ENCODE peak calls at places on chromosomes 1 and 21, in six cellular contexts. J is C1 segment of cervical spinal cord; P is GM18507; H is Caco-2; Z is CD8-positive, alpha-beta memory T cell; Y is cardiac fibroblast. G is an unnamed sample.

GRCh38 chr1:22121421-22121911 is 21.4 kb downstream of the WNT4 start:
- DNase-seq in J (no peak), P (no peak), H (peak; percentile 31), Z (no peak), Y (no peak), G (no peak)

GRCh38 chr1:156618853-156619581 is at the start of gene HAPLN2:
- DNase-seq in J (peak; percentile 22), P (no peak), H (peak; percentile 56), Z (no peak), Y (no peak), G (no peak)

GRCh38 chr21:39666026-39666425 is 53.3 kb downstream of the B3GALT5 start:
- DNase-seq in J (no peak), P (no peak), H (no peak), Z (no peak), Y (no peak), G (no peak)

GRCh38 chr1:22291494-22291893 is 148.6 kb upstream of the WNT4 start:
- DNase-seq in J (no peak), P (no peak), H (no peak), Z (no peak), Y (no peak), G (no peak)

GRCh38 chr1:25544819-25545218 is 1.4 kb downstream of the LDLRAP1 start:
- DNase-seq in J (no peak), P (no peak), H (no peak), Z (no peak), Y (peak; percentile 24), G (peak; percentile 59)

GRCh38 chr1:221698579-221699349 is 43.1 kb downstream of the DUSP10 start:
- DNase-seq in J (no peak), P (no peak), H (no peak), Z (no peak), Y (no peak), G (no peak)

GRCh38 chr21:30315701-30316100 is 4.4 kb downstream of the KRTAP26-1 start:
- DNase-seq in J (no peak), P (no peak), H (no peak), Z (no peak), Y (no peak), G (no peak)

GRCh38 chr1:8171751-8172464 is 145.8 kb upstream of the ERRFI1 start:
- DNase-seq in J (no peak), P (no peak), H (no peak), Z (no peak), Y (no peak), G (no peak)

GRCh38 chr1:61591316-61591715 is 133.6 kb downstream of the TM2D1 start:
- DNase-seq in J (no peak), P (no peak), H (no peak), Z (no peak), Y (peak; percentile 21), G (no peak)

GRCh38 chr1:201792534-201793305 is 36.2 kb upstream of the IPO9 start:
- DNase-seq in J (peak; percentile 55), P (peak; percentile 56), H (peak; percentile 73), Z (peak; percentile 41), Y (peak; percentile 91), G (peak; percentile 76)

GRCh38 chr21:36549470-36549869 is 69.5 kb upstream of the CLDN14 start:
- DNase-seq in J (no peak), P (no peak), H (no peak), Z (no peak), Y (no peak), G (no peak)

GRCh38 chr1:172727275-172727674 is 68.4 kb downstream of the FASLG start:
- DNase-seq in J (no peak), P (no peak), H (no peak), Z (no peak), Y (no peak), G (no peak)

GRCh38 chr1:63691672-63692425 is 82.0 kb upstream of the ROR1 start:
- DNase-seq in J (no peak), P (no peak), H (peak; percentile 62), Z (peak; percentile 16), Y (peak; percentile 97), G (peak; percentile 94)

GRCh38 chr1:99964806-99965205 is 5.0 kb upstream of the SLC35A3 start:
- DNase-seq in J (no peak), P (no peak), H (no peak), Z (no peak), Y (no peak), G (no peak)

GRCh38 chr1:178397678-178398077 is 99.1 kb downstream of the CLEC20A start:
- DNase-seq in J (no peak), P (no peak), H (no peak), Z (no peak), Y (no peak), G (no peak)

GRCh38 chr1:173383341-173383740 is 93.8 kb upstream of the PRDX6 start:
- DNase-seq in J (no peak), P (no peak), H (no peak), Z (no peak), Y (peak; percentile 20), G (no peak)

GRCh38 chr1:14627608-14628489 is 29.4 kb downstream of the KAZN start:
- DNase-seq in J (no peak), P (no peak), H (no peak), Z (no peak), Y (peak; percentile 58), G (peak; percentile 8)

GRCh38 chr1:25727819-25728286 is 72.1 kb upstream of the SELENON start:
- DNase-seq in J (peak; percentile 52), P (no peak), H (no peak), Z (no peak), Y (peak; percentile 86), G (peak; percentile 32)

GRCh38 chr1:67941746-67942145 is 108.5 kb upstream of the GNG12 start:
- DNase-seq in J (no peak), P (no peak), H (no peak), Z (no peak), Y (no peak), G (peak; percentile 22)

GRCh38 chr1:37723390-37724078 is 31.2 kb downstream of the CDCA8 start:
- DNase-seq in J (no peak), P (no peak), H (no peak), Z (no peak), Y (peak; percentile 20), G (no peak)

GRCh38 chr1:14184346-14184963 is 414.0 kb upstream of the KAZN start:
- DNase-seq in J (no peak), P (no peak), H (no peak), Z (no peak), Y (no peak), G (no peak)

GRCh38 chr1:25011966-25012625 is 82.0 kb upstream of the RUNX3 start:
- DNase-seq in J (no peak), P (no peak), H (no peak), Z (no peak), Y (no peak), G (no peak)

GRCh38 chr21:39444406-39445145 is 1.0 kb downstream of the LCA5L start:
- DNase-seq in J (no peak), P (no peak), H (no peak), Z (no peak), Y (peak; percentile 63), G (peak; percentile 25)